ENCODE peak calls at places on chromosomes 3 and 15, in six cellular contexts. Q is aorta; H is breast epithelium; I is AG04450; O is heart left ventricle; U is CD8-positive, alpha-beta memory T cell. L is an unnamed sample.

GRCh38 chr3:57959407-57960173 is 48.6 kb upstream of the FLNB start:
- DNase-seq in Q (no peak), H (no peak), U (no peak), O (no peak), I (no peak), L (peak)

GRCh38 chr3:120140098-120140742 is 46.0 kb upstream of the GSK3B start:
- DNase-seq in O (no peak), U (no peak), H (no peak), I (no peak), Q (no peak), L (no peak)

GRCh38 chr15:66405605-66406004 is 18.9 kb downstream of the MAP2K1 start:
- DNase-seq in H (no peak), I (no peak), Q (no peak), U (no peak), O (no peak), L (no peak)

GRCh38 chr3:97958396-97958795 is 13.8 kb downstream of the RIOX2 start:
- DNase-seq in I (no peak), O (no peak), H (no peak), U (no peak), Q (no peak), L (no peak)

GRCh38 chr3:29281265-29282228 is 676 bp downstream of the RBMS3 start:
- DNase-seq in Q (peak), I (no peak), U (no peak), H (no peak), O (no peak), L (no peak)

GRCh38 chr15:89379818-89380217 is 45.2 kb upstream of the POLG start:
- DNase-seq in U (no peak), O (no peak), I (no peak), H (peak), Q (peak), L (no peak)

GRCh38 chr3:71695000-71695482 is 30.2 kb downstream of the EIF4E3 start:
- DNase-seq in O (no peak), H (no peak), I (no peak), U (no peak), Q (no peak), L (peak)

GRCh38 chr3:186514296-186515002 is 29.7 kb downstream of the CRYGS start:
- DNase-seq in I (no peak), U (no peak), O (no peak), H (no peak), Q (no peak), L (no peak)

GRCh38 chr3:24270204-24270671 is 224.4 kb downstream of the THRB start:
- DNase-seq in U (no peak), H (no peak), I (no peak), O (no peak), Q (no peak), L (no peak)

GRCh38 chr3:57228734-57229505 is 1.4 kb downstream of the APPL1 start:
- DNase-seq in I (no peak), U (no peak), H (no peak), Q (no peak), O (no peak), L (no peak)

GRCh38 chr3:16897254-16897926 is 12.6 kb downstream of the PLCL2 start:
- DNase-seq in Q (no peak), I (no peak), U (no peak), H (no peak), O (no peak), L (peak)

GRCh38 chr15:62209821-62210220 is 44.7 kb upstream of the C2CD4B start:
- DNase-seq in U (no peak), O (no peak), Q (no peak), H (no peak), I (no peak), L (no peak)

GRCh38 chr15:86267892-86268291 is 188.2 kb downstream of the AGBL1 start:
- DNase-seq in U (no peak), Q (no peak), I (no peak), O (no peak), H (no peak), L (no peak)

GRCh38 chr15:56199038-56199437 is 44.6 kb downstream of the RFX7 start:
- DNase-seq in U (no peak), I (no peak), H (no peak), O (no peak), Q (no peak), L (no peak)

GRCh38 chr3:187669675-187670504 is at the start of gene SST:
- DNase-seq in I (no peak), U (no peak), O (no peak), Q (peak), H (no peak), L (no peak)

GRCh38 chr3:177977381-177978158 is 558.7 kb upstream of the KCNMB2 start:
- DNase-seq in U (no peak), H (no peak), I (peak), O (no peak), Q (no peak), L (no peak)
- H3K4me3 ChIP-seq in U (no peak), H (no peak), I (no peak), O (no peak), Q (no peak), L (no peak)

DNA sequence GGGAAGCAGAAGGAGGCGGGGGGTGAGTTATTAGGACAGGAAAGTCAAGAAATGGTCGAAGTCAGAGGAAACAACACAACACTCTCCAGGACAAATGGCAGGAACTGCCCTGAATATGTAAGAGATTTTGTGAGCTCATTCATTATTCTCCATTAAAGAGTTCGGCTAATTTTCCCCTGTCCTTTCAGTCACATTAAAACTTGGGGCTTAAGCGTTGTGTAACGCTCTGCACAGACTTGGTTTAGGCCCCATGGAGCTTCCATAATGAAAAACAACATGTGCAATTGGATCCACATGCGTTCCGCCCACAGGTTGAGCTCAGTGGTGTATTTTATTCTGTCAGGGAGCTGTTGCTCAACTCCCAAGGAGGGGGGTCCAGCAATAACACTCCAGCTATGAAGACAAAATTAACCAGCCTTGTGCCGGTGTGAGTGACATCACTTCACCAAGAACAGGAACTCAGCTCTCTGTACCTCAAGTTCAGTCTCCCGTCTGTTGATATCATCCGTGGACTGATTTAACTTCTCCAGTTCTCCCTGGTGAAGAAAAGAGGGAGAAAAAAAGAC is 2.3 kb downstream of the SH3BP5 start:
- DNase-seq in I (no peak), O (no peak), Q (no peak), U (no peak), H (no peak), L (no peak)
- H3K4me3 ChIP-seq in I (no peak), O (peak), Q (no peak), U (no peak), H (peak), L (no peak)

GRCh38 chr15:75641176-75641498 is 1.1 kb upstream of the IMP3 start:
- DNase-seq in O (no peak), Q (no peak), H (no peak), I (no peak), U (no peak), L (no peak)
- H3K4me3 ChIP-seq in O (peak), Q (no peak), H (no peak), I (no peak), U (no peak), L (peak)

GRCh38 chr3:113744941-113745272 is 1.1 kb downstream of the NAA50 start:
- DNase-seq in Q (no peak), U (no peak), I (no peak), O (no peak), H (no peak), L (no peak)
- H3K4me3 ChIP-seq in Q (peak), U (peak), I (peak), O (peak), H (peak), L (peak)

DNA sequence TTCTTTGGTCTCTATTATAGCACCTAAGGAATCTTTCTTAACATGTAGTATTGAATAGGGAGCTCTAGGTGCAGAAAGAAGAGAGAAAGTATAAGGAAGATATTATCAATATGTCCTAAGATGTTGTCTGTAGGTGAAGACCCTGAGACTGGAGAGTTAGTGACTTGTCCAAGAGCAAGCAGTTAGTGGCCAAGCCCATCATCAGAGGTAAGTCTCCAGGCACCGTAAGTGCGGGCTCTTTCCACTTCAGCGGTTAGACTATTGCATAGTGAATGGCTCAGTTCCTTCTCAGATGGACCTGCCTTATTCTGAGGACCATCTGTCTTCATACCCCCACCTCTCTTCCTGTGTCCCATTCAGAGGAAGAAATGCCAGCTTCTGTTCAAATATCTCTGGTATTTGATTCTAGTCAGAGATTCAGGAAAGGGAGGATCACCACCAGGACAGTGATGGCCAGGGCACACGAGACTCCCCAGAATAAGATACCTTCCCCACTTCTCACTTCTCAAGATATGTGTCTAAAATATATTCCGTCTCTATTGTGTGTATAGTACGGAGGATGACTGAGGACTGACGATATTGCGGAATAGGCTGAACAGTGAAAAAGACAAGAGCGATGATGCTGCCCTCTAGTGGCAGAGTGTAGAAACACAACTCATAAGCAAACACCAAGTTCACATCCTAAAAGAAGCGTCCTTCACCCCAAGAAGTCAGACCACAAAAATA is 19.1 kb upstream of the ADGRG7 start:
- DNase-seq in Q (no peak), I (peak), O (no peak), H (no peak), U (peak), L (no peak)
- H3K4me3 ChIP-seq in Q (no peak), I (peak), O (no peak), H (no peak), U (no peak), L (no peak)

DNA sequence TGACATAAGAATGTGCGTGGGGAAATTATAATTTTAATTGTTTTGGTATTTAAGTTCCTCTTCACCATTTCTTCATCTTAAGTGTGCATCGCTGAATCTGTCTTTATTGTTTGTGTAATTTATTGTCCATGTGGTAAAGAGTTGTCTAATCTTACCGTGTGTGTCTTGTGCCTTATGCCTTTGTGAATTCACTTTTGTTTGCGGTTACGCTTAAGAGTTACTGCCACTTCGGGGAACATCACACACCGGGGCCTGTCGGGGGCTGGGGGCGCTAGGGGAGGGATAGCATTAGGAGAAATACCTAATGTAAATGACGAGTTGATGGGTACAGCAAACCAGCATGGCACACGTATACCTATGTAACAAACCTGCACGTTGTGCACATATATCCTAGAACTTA is 797 bp downstream of the WDR48 start:
- DNase-seq in O (no peak), I (no peak), U (no peak), H (no peak), Q (no peak), L (no peak)
- H3K4me3 ChIP-seq in O (peak), I (peak), U (peak), H (peak), Q (peak), L (peak)

GRCh38 chr3:134466366-134466765 is 19.4 kb downstream of the ANAPC13 start:
- DNase-seq in O (no peak), I (no peak), H (no peak), Q (no peak), U (no peak), L (no peak)

GRCh38 chr3:134468519-134468918 is 17.3 kb downstream of the ANAPC13 start:
- DNase-seq in I (no peak), Q (no peak), H (no peak), O (no peak), U (no peak), L (no peak)

GRCh38 chr3:134462236-134463059 is 23.3 kb downstream of the ANAPC13 start:
- DNase-seq in I (peak), O (no peak), Q (no peak), H (no peak), U (no peak), L (no peak)

GRCh38 chr3:134463676-134464611 is 21.8 kb downstream of the ANAPC13 start:
- DNase-seq in O (peak), U (no peak), H (peak), Q (peak), I (peak), L (no peak)

DNA sequence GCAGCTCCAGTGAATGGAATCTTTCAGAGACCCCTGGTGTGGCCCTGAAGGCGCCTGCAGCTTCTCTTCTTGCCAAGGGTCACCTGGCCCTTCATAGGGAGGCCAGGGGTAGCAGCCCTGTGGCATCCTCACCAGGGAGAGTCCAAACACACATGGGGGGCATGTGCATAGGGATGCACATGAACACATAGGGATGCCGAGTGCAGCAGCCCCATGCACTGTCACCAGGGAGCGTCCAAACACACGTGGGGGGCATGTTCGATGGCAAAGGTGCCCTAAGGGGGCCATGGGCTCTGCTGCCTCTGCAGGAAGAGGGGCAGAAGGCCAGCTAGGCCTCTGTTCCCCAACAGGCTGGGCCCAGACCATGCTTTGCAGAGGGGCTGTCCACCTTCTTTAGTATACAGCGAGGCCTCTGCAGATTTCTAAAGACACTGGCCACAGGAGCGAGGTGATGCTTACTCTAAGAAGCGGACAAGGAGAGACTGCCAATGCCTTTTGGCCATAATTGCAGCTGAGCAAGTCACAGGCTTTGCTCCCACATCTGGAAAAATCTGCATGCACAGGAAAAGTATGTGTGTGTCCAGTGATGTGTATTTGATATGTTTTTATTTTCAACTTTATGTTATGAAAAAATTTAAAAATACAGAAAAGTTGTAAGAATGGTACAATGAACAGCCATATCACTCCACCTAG is 20.9 kb downstream of the ANAPC13 start:
- DNase-seq in U (no peak), O (no peak), H (no peak), Q (no peak), I (no peak), L (no peak)
- H3K4me3 ChIP-seq in U (no peak), O (no peak), H (peak), Q (no peak), I (peak), L (no peak)

L was measured in Peyer's patch.